ENCODE peak calls at places on chromosome 1, in seven cellular contexts. H, V, P, R, D, B and G are unnamed samples.

GRCh38 chr1:119139857-119140176 is 636 bp downstream of the WARS2 start:
- DNase-seq in P (no peak), H (no peak), R (no peak), V (no peak), D (no peak), B (no peak), G (no peak)

GRCh38 chr1:245858683-245859509 is 648.2 kb downstream of the SMYD3 start:
- DNase-seq in V (no peak), B (no peak), H (no peak), R (no peak), D (no peak), P (no peak), G (peak; percentile 72)

GRCh38 chr1:51329443-51330325 is 678 bp downstream of the TTC39A start:
- DNase-seq in P (peak; percentile 22), D (no peak), B (no peak), V (no peak), H (no peak), R (peak; percentile 77), G (no peak)

GRCh38 chr1:55224729-55225128 is 9.6 kb upstream of the USP24 start:
- DNase-seq in D (no peak), B (no peak), P (no peak), R (no peak), V (no peak), H (no peak), G (no peak)

GRCh38 chr1:89022167-89022959 is at the start of gene GBP3:
- DNase-seq in H (no peak), R (peak; percentile 65), P (peak; percentile 19), D (no peak), V (no peak), B (no peak), G (peak; percentile 79)

GRCh38 chr1:193740762-193741161 is 554.3 kb upstream of the B3GALT2 start:
- DNase-seq in B (no peak), H (no peak), P (no peak), V (no peak), R (no peak), D (no peak), G (no peak)

GRCh38 chr1:87915771-87916170 is 587.1 kb downstream of the LMO4 start:
- DNase-seq in B (no peak), R (no peak), H (no peak), D (no peak), P (no peak), V (no peak), G (no peak)

GRCh38 chr1:17717595-17717994 is 37.5 kb upstream of the ACTL8 start:
- DNase-seq in H (no peak), P (no peak), V (no peak), R (peak; percentile 81), D (no peak), B (no peak), G (no peak)

GRCh38 chr1:36089393-36090121 is 865 bp downstream of the ADPRS start:
- DNase-seq in P (no peak), D (no peak), V (no peak), B (no peak), R (no peak), H (no peak), G (peak; percentile 55)

GRCh38 chr1:117964290-117965038 is 34.9 kb downstream of the WDR3 start:
- DNase-seq in B (no peak), H (no peak), R (no peak), V (no peak), P (no peak), D (no peak), G (peak; percentile 60)

GRCh38 chr1:87203890-87204289 is 124.8 kb upstream of the LMO4 start:
- DNase-seq in D (no peak), B (no peak), V (no peak), H (no peak), R (peak; percentile 6), P (no peak), G (peak; percentile 54)

GRCh38 chr1:151828931-151829330 is 2.7 kb downstream of the RORC start:
- DNase-seq in D (no peak), R (no peak), B (no peak), P (no peak), H (no peak), V (no peak), G (peak; percentile 42)